ENCODE peak calls at places on chromosomes 12 and 14, in nine cellular contexts. X is HCT116, L is sigmoid colon, N is suprapubic skin, W is transverse colon, S is H1, J is stomach, D is HepG2, O is K562. Y is an unnamed sample.

GRCh38 chr14:66610154-66610563 is 102.2 kb downstream of the GPHN start:
- DNase-seq in X (peak), L (no peak), N (no peak), W (no peak), S (peak), J (no peak), D (peak), O (peak), Y (no peak)

GRCh38 chr14:65604946-65605345 is 192.4 kb downstream of the FUT8 start:
- DNase-seq in X (no peak), L (no peak), N (no peak), W (no peak), S (no peak), J (no peak), D (no peak), O (no peak), Y (no peak)

GRCh38 chr14:20857630-20858261 is 33.4 kb upstream of the RNASE3 start:
- DNase-seq in X (peak), L (peak), N (peak), W (peak), S (no peak), J (peak), D (peak), O (peak), Y (peak)

GRCh38 chr14:104665663-104666522 is 23.5 kb upstream of the INF2 start:
- DNase-seq in X (peak), L (peak), N (no peak), W (peak), S (no peak), J (peak), D (peak), O (no peak), Y (no peak)

GRCh38 chr12:2795291-2796186 is 769 bp downstream of the FKBP4 start:
- DNase-seq in X (no peak), L (peak), N (peak), W (peak), S (no peak), J (peak), D (peak), O (peak), Y (peak)

GRCh38 chr14:62213516-62213915 is 451.3 kb downstream of the SNAPC1 start:
- DNase-seq in X (no peak), L (no peak), N (no peak), W (no peak), S (no peak), J (no peak), D (no peak), O (no peak), Y (no peak)

GRCh38 chr14:75833326-75834020 is 148.3 kb downstream of the TGFB3 start:
- DNase-seq in X (no peak), L (no peak), N (no peak), W (no peak), S (no peak), J (no peak), D (no peak), O (no peak), Y (no peak)

GRCh38 chr14:50363734-50364113 is 33.0 kb downstream of the CDKL1 start:
- DNase-seq in X (no peak), L (no peak), N (no peak), W (peak), S (no peak), J (no peak), D (no peak), O (no peak), Y (peak)

GRCh38 chr14:32761381-32761968 is 177.2 kb upstream of the NPAS3 start:
- DNase-seq in X (no peak), L (no peak), N (no peak), W (no peak), S (no peak), J (no peak), D (no peak), O (no peak), Y (no peak)

GRCh38 chr14:96176811-96177211 is 27.8 kb upstream of the BDKRB2 start:
- DNase-seq in X (no peak), L (peak), N (no peak), W (no peak), S (no peak), J (no peak), D (no peak), O (no peak), Y (no peak)

GRCh38 chr12:60257063-60257462 is 661.2 kb downstream of the SLC16A7 start:
- DNase-seq in X (peak), L (no peak), N (no peak), W (no peak), S (no peak), J (no peak), D (peak), O (no peak), Y (no peak)

GRCh38 chr14:68783408-68784297 is 9.2 kb downstream of the ZFP36L1 start:
- DNase-seq in X (no peak), L (peak), N (peak), W (peak), S (no peak), J (peak), D (peak), O (no peak), Y (no peak)

GRCh38 chr12:7758346-7758745 is 6.7 kb upstream of the NANOGNB start:
- DNase-seq in X (no peak), L (no peak), N (no peak), W (no peak), S (peak), J (no peak), D (no peak), O (no peak), Y (no peak)

GRCh38 chr12:4445156-4446020 is at the start of gene FGF6:
- DNase-seq in X (no peak), L (no peak), N (no peak), W (no peak), S (no peak), J (no peak), D (no peak), O (no peak), Y (no peak)

GRCh38 chr14:90574640-90575131 is 177.9 kb downstream of the CALM1 start:
- DNase-seq in X (no peak), L (no peak), N (no peak), W (no peak), S (no peak), J (no peak), D (no peak), O (no peak), Y (no peak)

GRCh38 chr14:105531088-105531957 is 4.9 kb downstream of the TMEM121 start:
- DNase-seq in X (no peak), L (peak), N (peak), W (no peak), S (no peak), J (no peak), D (no peak), O (no peak), Y (no peak)

GRCh38 chr14:33943081-33943480 is 7.8 kb downstream of the EGLN3 start:
- DNase-seq in X (no peak), L (no peak), N (no peak), W (peak), S (no peak), J (peak), D (no peak), O (no peak), Y (no peak)

GRCh38 chr12:102957339-102958050 is at the start of gene ASCL1:
- DNase-seq in X (no peak), L (no peak), N (no peak), W (no peak), S (no peak), J (no peak), D (no peak), O (no peak), Y (no peak)

GRCh38 chr12:50200507-50201273 is 33.5 kb upstream of the CERS5 start:
- DNase-seq in X (no peak), L (no peak), N (no peak), W (no peak), S (no peak), J (no peak), D (no peak), O (no peak), Y (no peak)

GRCh38 chr12:119179335-119180021 is 747 bp downstream of the HSPB8 start:
- DNase-seq in X (peak), L (peak), N (peak), W (no peak), S (no peak), J (peak), D (peak), O (peak), Y (no peak)

GRCh38 chr12:12716845-12717585 is at the start of gene CDKN1B:
- DNase-seq in X (peak), L (peak), N (peak), W (peak), S (no peak), J (peak), D (peak), O (peak), Y (peak)

GRCh38 chr12:92144045-92144630 is 1.5 kb downstream of the BTG1 start:
- DNase-seq in X (peak), L (peak), N (peak), W (peak), S (peak), J (peak), D (peak), O (peak), Y (no peak)

GRCh38 chr12:92142251-92142896 is 3.3 kb downstream of the BTG1 start:
- DNase-seq in X (no peak), L (no peak), N (no peak), W (no peak), S (no peak), J (no peak), D (no peak), O (no peak), Y (no peak)

GRCh38 chr12:92141585-92142244 is 3.9 kb downstream of the BTG1 start:
- DNase-seq in X (no peak), L (no peak), N (no peak), W (no peak), S (no peak), J (no peak), D (no peak), O (no peak), Y (no peak)

GRCh38 chr12:92144631-92145480 is 790 bp downstream of the BTG1 start:
- DNase-seq in X (no peak), L (peak), N (peak), W (peak), S (no peak), J (peak), D (peak), O (peak), Y (no peak)

GRCh38 chr12:92143280-92143679 is 2.4 kb downstream of the BTG1 start:
- DNase-seq in X (no peak), L (no peak), N (no peak), W (no peak), S (no peak), J (no peak), D (no peak), O (no peak), Y (no peak)
- TF ChIP-seq POLR2A in X (no peak), L (no peak), N (no peak), W (no peak), S (no peak), J (no peak), D (no peak), O (no peak), Y (peak)

GRCh38 chr14:74202113-74202512 is 37.1 kb upstream of the VSX2 start:
- DNase-seq in X (no peak), L (no peak), N (no peak), W (no peak), S (no peak), J (no peak), D (no peak), O (no peak), Y (no peak)
- TF ChIP-seq POLR2AphosphoS5 in X (no peak), L (no peak), N (no peak), W (no peak), S (no peak), J (no peak), D (no peak), O (no peak), Y (no peak)

GRCh38 chr12:542290-543113 is 82.8 kb downstream of the B4GALNT3 start:
- DNase-seq in X (no peak), L (no peak), N (no peak), W (no peak), S (no peak), J (no peak), D (no peak), O (no peak), Y (no peak)
- TF ChIP-seq POLR2A in X (no peak), L (no peak), N (no peak), W (no peak), S (no peak), J (no peak), D (no peak), O (no peak), Y (no peak)

DNA sequence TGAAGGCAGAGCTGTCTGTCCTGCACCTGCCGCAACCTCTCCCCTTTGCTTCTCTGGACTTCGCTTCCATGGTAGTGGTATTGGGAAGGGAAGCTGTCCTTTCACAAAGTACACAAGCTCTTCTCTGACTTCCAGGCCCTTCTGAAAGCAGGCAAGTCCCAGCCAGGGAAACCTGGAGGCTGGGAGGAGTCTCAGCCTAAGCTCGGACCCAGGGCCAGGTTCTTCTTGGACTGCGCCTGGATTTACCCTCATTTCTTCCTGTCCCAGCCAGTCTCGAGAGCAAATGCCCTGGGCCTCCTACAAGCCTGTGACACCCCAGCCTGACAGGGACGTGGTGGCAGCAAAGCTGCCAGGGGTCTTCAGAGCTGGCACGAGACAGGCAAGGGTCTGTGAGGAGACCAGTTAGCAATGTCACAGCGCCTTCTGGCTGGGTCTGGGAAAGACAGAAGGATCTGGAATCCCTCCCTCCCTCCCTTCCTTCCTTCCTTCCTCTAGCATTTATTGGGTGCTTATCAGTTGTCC is 22.4 kb downstream of the ISCA2 start:
- DNase-seq in X (no peak), L (peak), N (no peak), W (no peak), S (no peak), J (no peak), D (no peak), O (no peak), Y (no peak)
- TF ChIP-seq POLR2AphosphoS5 in X (no peak), L (no peak), N (no peak), W (no peak), S (no peak), J (no peak), D (no peak), O (no peak), Y (no peak)

DNA sequence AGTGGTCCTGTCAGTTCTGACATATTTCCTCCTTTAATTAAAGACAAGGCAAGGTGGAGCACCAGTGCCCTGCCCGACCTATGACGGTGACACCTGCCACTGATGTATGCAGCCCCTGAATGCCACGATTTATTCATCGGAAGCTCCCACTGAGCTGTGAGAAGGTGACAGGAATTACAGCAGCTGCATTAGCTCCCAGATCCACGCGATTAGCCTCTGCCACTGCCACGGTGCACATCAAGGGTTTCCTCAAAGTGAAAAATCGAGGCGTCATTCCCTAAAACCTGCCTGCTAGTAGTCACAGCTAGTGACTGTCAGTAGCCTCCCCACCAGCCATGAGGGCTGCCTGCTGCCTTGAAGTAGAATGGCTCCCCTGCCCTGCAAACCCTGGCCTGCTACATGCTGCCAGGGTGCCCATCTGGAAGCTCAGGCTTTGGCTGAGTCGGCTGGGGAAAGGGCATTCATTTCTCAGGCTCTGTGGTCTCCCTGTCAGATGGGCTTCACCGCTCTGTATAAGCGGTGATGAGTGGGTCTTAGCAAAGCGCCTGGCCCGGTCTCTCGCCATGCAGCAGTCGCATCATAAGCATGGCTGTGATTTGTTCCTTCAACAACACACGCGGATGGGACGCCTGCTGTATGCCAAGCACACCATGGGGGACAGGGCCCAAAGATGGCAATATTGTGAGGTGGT is 8.2 kb upstream of the BCL11B start:
- DNase-seq in X (no peak), L (no peak), N (no peak), W (no peak), S (no peak), J (no peak), D (no peak), O (no peak), Y (no peak)
- TF ChIP-seq POLR2A in X (no peak), L (no peak), N (no peak), W (no peak), S (no peak), J (no peak), D (no peak), O (no peak), Y (no peak)

GRCh38 chr12:56202838-56203237 is 13.6 kb upstream of the SMARCC2 start:
- DNase-seq in X (no peak), L (no peak), N (no peak), W (no peak), S (no peak), J (no peak), D (no peak), O (no peak), Y (no peak)
- TF ChIP-seq POLR2AphosphoS5 in X (no peak), L (no peak), N (no peak), W (no peak), S (no peak), J (no peak), D (no peak), O (no peak), Y (no peak)

DNA sequence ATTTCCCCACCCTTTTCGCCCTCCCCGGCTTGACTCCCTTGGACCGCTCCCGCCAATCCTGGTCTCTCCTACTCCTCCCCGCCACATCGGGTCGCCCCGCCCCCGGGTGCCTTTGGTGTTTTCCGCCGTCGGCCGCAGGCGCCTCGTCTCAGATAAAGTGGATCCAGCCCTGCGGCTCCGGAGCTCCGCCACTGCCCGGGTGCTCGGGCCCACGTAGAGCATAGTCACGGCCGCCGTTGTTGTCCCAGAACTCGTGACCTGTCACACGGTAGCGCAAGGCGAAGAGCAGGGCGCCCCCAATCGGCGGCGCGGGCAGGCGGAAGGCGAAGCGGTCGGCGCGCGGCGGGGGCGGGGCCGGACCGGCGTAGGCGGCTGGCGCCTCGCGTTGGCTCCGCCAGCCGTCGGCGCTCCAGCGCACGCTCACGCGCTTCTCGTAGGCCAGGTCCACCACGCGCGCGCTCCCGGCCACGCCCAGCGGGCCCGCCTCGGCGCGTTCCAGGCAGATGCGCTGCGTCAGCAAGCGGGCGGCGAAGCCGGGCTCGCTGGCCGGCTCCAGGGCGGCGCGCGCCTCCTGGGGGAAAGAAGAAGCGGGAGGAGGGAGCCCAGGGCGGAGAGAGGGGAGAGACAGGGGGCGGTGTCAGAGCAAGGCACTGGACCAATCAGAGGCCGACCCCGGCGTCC is 1.2 kb downstream of the PPP1R3E start:
- DNase-seq in X (peak), L (peak), N (peak), W (peak), S (peak), J (peak), D (peak), O (peak), Y (peak)
- TF ChIP-seq POLR2A in X (peak), L (peak), N (peak), W (peak), S (no peak), J (peak), D (no peak), O (no peak), Y (no peak)

DNA sequence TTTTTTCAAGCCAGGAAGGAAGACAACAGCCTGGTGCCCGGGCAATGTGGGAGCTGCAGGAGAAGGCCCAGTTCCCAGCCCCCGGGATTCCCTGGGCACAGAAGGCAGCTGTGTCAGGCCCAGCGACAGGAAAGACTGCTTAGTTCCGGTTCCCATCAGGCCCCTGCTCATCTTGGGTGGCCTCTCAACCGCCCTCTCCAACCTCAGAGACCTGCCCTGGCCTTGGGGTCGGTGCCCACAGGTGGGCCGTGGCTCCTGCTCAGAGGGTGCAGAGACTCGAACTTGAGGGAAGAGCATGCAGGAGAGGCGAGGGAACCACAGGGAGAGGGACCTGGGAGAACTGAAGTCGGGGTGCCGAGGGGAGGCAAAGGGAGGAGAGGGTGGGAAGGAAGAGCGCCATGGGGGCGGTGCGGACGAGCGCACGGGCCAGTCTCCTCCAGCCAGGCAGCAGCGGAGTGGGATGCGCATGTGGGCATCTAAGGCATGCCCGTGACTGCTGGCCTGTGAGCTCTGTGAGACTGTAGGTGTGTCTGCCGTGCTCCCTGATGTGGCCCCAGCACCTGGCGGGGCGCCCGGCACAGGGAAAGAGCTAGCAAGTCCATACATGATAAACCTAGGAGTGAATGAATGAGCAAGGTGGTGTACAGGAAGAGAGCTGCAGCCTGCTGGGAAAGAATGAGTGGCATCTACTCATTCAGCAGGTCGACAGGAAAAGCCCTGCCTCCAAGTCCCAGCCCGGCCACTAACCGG is 42.7 kb downstream of the SSH1 start:
- DNase-seq in X (no peak), L (no peak), N (no peak), W (no peak), S (no peak), J (no peak), D (no peak), O (no peak), Y (no peak)
- TF ChIP-seq POLR2AphosphoS5 in X (no peak), L (no peak), N (no peak), W (no peak), S (no peak), J (no peak), D (no peak), O (no peak), Y (no peak)

GRCh38 chr12:114680498-114681148 is 3.4 kb downstream of the TBX3 start:
- DNase-seq in X (no peak), L (no peak), N (no peak), W (no peak), S (no peak), J (no peak), D (no peak), O (no peak), Y (no peak)

GRCh38 chr12:114682101-114682919 is 1.7 kb downstream of the TBX3 start:
- DNase-seq in X (no peak), L (no peak), N (no peak), W (no peak), S (no peak), J (no peak), D (no peak), O (no peak), Y (no peak)

GRCh38 chr12:114679942-114680341 is 4.0 kb downstream of the TBX3 start:
- DNase-seq in X (no peak), L (no peak), N (no peak), W (no peak), S (no peak), J (no peak), D (no peak), O (no peak), Y (no peak)

GRCh38 chr12:114682920-114683708 is 861 bp downstream of the TBX3 start:
- DNase-seq in X (no peak), L (no peak), N (no peak), W (peak), S (no peak), J (peak), D (no peak), O (no peak), Y (no peak)

GRCh38 chr12:114681149-114681849 is 2.7 kb downstream of the TBX3 start:
- DNase-seq in X (no peak), L (no peak), N (no peak), W (peak), S (no peak), J (no peak), D (no peak), O (no peak), Y (no peak)
- TF ChIP-seq POLR2A in X (no peak), L (no peak), N (no peak), W (no peak), S (no peak), J (no peak), D (no peak), O (no peak), Y (no peak)

Y was measured in GM12891.